ENCODE peak calls at places on chromosomes 11 and 22, in four cellular contexts. One of them, this sample, is unnamed.
A peak's percentile ranks its signal among the peaks of the same experiment; 100 is the strongest.

GRCh38 chr22:26124991-26125725 is 44.1 kb upstream of the SEZ6L start:
- DNase-seq in HepG2: no peak
- DNase-seq in H1: no peak
- DNase-seq in GM12878: no peak
- DNase-seq in this sample: no peak

GRCh38 chr22:43136255-43136654 is 6.9 kb downstream of the MCAT start:
- DNase-seq in HepG2: peak; percentile 34
- DNase-seq in H1: peak; percentile 56
- DNase-seq in GM12878: no peak
- DNase-seq in this sample: peak; percentile 38

GRCh38 chr11:12667646-12668045 is 6.6 kb upstream of the TEAD1 start:
- DNase-seq in HepG2: no peak
- DNase-seq in H1: no peak
- DNase-seq in GM12878: no peak
- DNase-seq in this sample: no peak

GRCh38 chr11:14449302-14449714 is 50.3 kb downstream of the COPB1 start:
- DNase-seq in HepG2: no peak
- DNase-seq in H1: no peak
- DNase-seq in GM12878: no peak
- DNase-seq in this sample: no peak

GRCh38 chr11:10375280-10376048 is 70.6 kb downstream of the ADM start:
- DNase-seq in HepG2: no peak
- DNase-seq in H1: peak; percentile 22
- DNase-seq in GM12878: no peak
- DNase-seq in this sample: no peak

GRCh38 chr11:134341805-134342571 is 10.2 kb downstream of the GLB1L2 start:
- DNase-seq in HepG2: no peak
- DNase-seq in H1: no peak
- DNase-seq in GM12878: no peak
- DNase-seq in this sample: no peak

GRCh38 chr11:30585067-30585891 is 874 bp downstream of the MPPED2 start:
- DNase-seq in HepG2: no peak
- DNase-seq in H1: peak; percentile 75
- DNase-seq in GM12878: no peak
- DNase-seq in this sample: peak; percentile 5

GRCh38 chr11:78574386-78575381 is at the start of gene NARS2:
- DNase-seq in HepG2: peak; percentile 96
- DNase-seq in H1: peak; percentile 96
- DNase-seq in GM12878: peak; percentile 95
- DNase-seq in this sample: peak; percentile 96

GRCh38 chr11:132972565-132972964 is 559.7 kb downstream of the OPCML start:
- DNase-seq in HepG2: no peak
- DNase-seq in H1: no peak
- DNase-seq in GM12878: no peak
- DNase-seq in this sample: no peak

GRCh38 chr22:31647921-31648320 is 14.1 kb downstream of the PISD start:
- DNase-seq in HepG2: no peak
- DNase-seq in H1: no peak
- DNase-seq in GM12878: no peak
- DNase-seq in this sample: no peak

GRCh38 chr11:34528072-34528471 is 14.5 kb upstream of the ELF5 start:
- DNase-seq in HepG2: no peak
- DNase-seq in H1: no peak
- DNase-seq in GM12878: no peak
- DNase-seq in this sample: no peak
- TF ChIP-seq ZNF274 in HepG2: no peak
- TF ChIP-seq ZNF274 in H1: no peak
- TF ChIP-seq ZNF274 in GM12878: no peak
- TF ChIP-seq ZNF274 in this sample: no peak

GRCh38 chr11:62004473-62004872 is 37.0 kb upstream of the FTH1 start:
- DNase-seq in HepG2: no peak
- DNase-seq in H1: no peak
- DNase-seq in GM12878: peak; percentile 66
- DNase-seq in this sample: no peak
- TF ChIP-seq SUZ12 in HepG2: no peak
- TF ChIP-seq SUZ12 in H1: no peak
- TF ChIP-seq SUZ12 in GM12878: no peak
- TF ChIP-seq SUZ12 in this sample: no peak

GRCh38 chr22:35205956-35206355 is 51.3 kb upstream of the HMGXB4 start:
- DNase-seq in HepG2: no peak
- DNase-seq in H1: no peak
- DNase-seq in GM12878: no peak
- DNase-seq in this sample: no peak
- TF ChIP-seq ZNF274 in HepG2: no peak
- TF ChIP-seq ZNF274 in H1: no peak
- TF ChIP-seq ZNF274 in GM12878: no peak
- TF ChIP-seq ZNF274 in this sample: no peak

GRCh38 chr22:39496131-39496838 is 5.8 kb upstream of the MIEF1 start:
- DNase-seq in HepG2: peak; percentile 74
- DNase-seq in H1: peak; percentile 76
- DNase-seq in GM12878: no peak
- DNase-seq in this sample: no peak
- TF ChIP-seq SUZ12 in HepG2: no peak
- TF ChIP-seq SUZ12 in H1: no peak
- TF ChIP-seq SUZ12 in GM12878: no peak
- TF ChIP-seq SUZ12 in this sample: no peak

DNA sequence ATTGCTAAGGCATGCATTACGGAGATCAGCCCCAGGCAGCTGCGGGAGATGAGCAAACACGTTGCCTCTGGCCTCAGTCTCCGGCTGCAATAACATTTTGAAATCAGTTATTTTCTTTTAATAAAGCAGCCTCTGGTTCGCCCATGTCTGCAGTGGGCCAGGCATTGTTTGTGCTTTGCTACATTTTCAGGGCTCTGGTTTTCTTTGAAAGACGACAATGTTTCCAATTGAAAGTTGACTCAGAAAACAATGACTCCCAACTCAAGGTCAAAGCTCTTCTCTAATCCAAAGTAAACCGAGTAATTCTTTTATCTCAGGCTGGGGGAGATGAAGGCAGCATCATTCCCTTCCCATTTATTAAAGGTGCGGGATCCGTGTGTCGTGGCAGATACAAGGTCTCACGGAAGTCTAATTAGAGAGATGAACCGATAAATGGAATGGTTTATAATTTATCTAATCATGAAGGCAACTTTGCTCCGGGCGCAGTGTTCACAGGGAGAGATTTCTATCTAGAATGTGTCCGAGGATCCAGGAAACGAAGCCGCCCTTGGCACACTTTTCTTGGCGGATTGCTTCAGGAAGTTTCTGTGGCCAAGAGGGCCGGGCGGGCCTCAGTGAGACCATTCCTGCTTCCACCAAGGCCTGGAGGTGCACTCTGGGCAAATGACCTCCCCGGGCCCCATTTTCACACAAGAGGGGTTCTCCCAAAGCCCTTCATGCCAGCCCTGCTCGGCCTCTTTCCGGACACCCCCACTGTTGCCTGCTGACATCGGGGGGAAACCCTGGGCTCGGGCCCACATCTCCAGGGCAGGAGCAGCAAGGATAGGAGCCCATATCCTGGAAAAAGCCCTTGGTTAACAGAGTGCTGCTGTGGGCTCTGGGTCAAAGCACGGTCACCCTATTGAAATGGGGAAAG is 811.4 kb downstream of the BRD1 start:
- DNase-seq in HepG2: peak; percentile 27
- DNase-seq in H1: peak; percentile 22
- DNase-seq in GM12878: no peak
- DNase-seq in this sample: no peak
- TF ChIP-seq ZNF274 in HepG2: no peak
- TF ChIP-seq ZNF274 in H1: no peak
- TF ChIP-seq ZNF274 in GM12878: no peak
- TF ChIP-seq ZNF274 in this sample: no peak